ENCODE peak calls at places on chromosomes 13 and 19, in five cellular contexts. One of them, this sample, is unnamed.

GRCh38 chr13:29935309-29935981 is 85.0 kb upstream of the UBL3 start:
- DNase-seq in tibial artery: no peak
- DNase-seq in CD8-positive, alpha-beta memory T cell: peak; percentile 89
- DNase-seq in spleen: peak; percentile 89
- DNase-seq in ascending aorta: no peak
- DNase-seq in this sample: no peak

GRCh38 chr13:74316531-74316930 is 182.3 kb upstream of the KLF12 start:
- DNase-seq in tibial artery: no peak
- DNase-seq in ascending aorta: no peak
- DNase-seq in CD8-positive, alpha-beta memory T cell: no peak
- DNase-seq in spleen: no peak
- DNase-seq in this sample: no peak

GRCh38 chr19:16229322-16229641 is 31.6 kb downstream of the AP1M1 start:
- DNase-seq in ascending aorta: no peak
- DNase-seq in spleen: no peak
- DNase-seq in tibial artery: no peak
- DNase-seq in CD8-positive, alpha-beta memory T cell: no peak
- DNase-seq in this sample: no peak

GRCh38 chr13:85013006-85013405 is 786.2 kb downstream of the SLITRK6 start:
- DNase-seq in ascending aorta: no peak
- DNase-seq in tibial artery: no peak
- DNase-seq in CD8-positive, alpha-beta memory T cell: no peak
- DNase-seq in spleen: no peak
- DNase-seq in this sample: no peak

GRCh38 chr13:99072941-99073340 is 95.1 kb upstream of the DOCK9 start:
- DNase-seq in spleen: no peak
- DNase-seq in tibial artery: no peak
- DNase-seq in ascending aorta: no peak
- DNase-seq in CD8-positive, alpha-beta memory T cell: no peak
- DNase-seq in this sample: no peak

GRCh38 chr19:56403764-56404704 is at the start of gene ZNF583:
- DNase-seq in tibial artery: peak; percentile 96
- DNase-seq in CD8-positive, alpha-beta memory T cell: peak; percentile 92
- DNase-seq in ascending aorta: peak; percentile 92
- DNase-seq in spleen: peak; percentile 98
- DNase-seq in this sample: peak; percentile 69

GRCh38 chr19:33781536-33781935 is 15.1 kb upstream of the KCTD15 start:
- DNase-seq in tibial artery: no peak
- DNase-seq in ascending aorta: no peak
- DNase-seq in CD8-positive, alpha-beta memory T cell: no peak
- DNase-seq in spleen: no peak
- DNase-seq in this sample: no peak

GRCh38 chr19:53102701-53103140 is 501 bp downstream of the ZNF160 start:
- DNase-seq in CD8-positive, alpha-beta memory T cell: peak; percentile 61
- DNase-seq in spleen: peak; percentile 86
- DNase-seq in tibial artery: no peak
- DNase-seq in ascending aorta: no peak
- DNase-seq in this sample: peak; percentile 51

GRCh38 chr13:23749288-23749880 is 139.8 kb downstream of the MIPEP start:
- DNase-seq in spleen: no peak
- DNase-seq in CD8-positive, alpha-beta memory T cell: no peak
- DNase-seq in tibial artery: no peak
- DNase-seq in ascending aorta: no peak
- DNase-seq in this sample: no peak

GRCh38 chr13:30690282-30691188 is 44.8 kb upstream of the ALOX5AP start:
- DNase-seq in tibial artery: peak; percentile 77
- DNase-seq in spleen: peak; percentile 86
- DNase-seq in CD8-positive, alpha-beta memory T cell: no peak
- DNase-seq in ascending aorta: peak; percentile 56
- DNase-seq in this sample: peak; percentile 86

GRCh38 chr13:67101730-67102467 is 128.2 kb downstream of the PCDH9 start:
- DNase-seq in CD8-positive, alpha-beta memory T cell: no peak
- DNase-seq in spleen: no peak
- DNase-seq in tibial artery: no peak
- DNase-seq in ascending aorta: no peak
- DNase-seq in this sample: no peak

GRCh38 chr19:58395220-58395978 is at the start of gene RNF225:
- DNase-seq in ascending aorta: no peak
- DNase-seq in spleen: no peak
- DNase-seq in tibial artery: no peak
- DNase-seq in CD8-positive, alpha-beta memory T cell: no peak
- DNase-seq in this sample: no peak

GRCh38 chr13:52695856-52696255 is 43.2 kb downstream of the SUGT1 start:
- DNase-seq in spleen: no peak
- DNase-seq in tibial artery: no peak
- DNase-seq in CD8-positive, alpha-beta memory T cell: no peak
- DNase-seq in ascending aorta: no peak
- DNase-seq in this sample: no peak

GRCh38 chr13:27020415-27020814 is 151.2 kb downstream of the USP12 start:
- DNase-seq in CD8-positive, alpha-beta memory T cell: no peak
- DNase-seq in spleen: no peak
- DNase-seq in ascending aorta: no peak
- DNase-seq in tibial artery: no peak
- DNase-seq in this sample: no peak

GRCh38 chr19:13984186-13984585 is 21.9 kb downstream of the RFX1 start:
- DNase-seq in spleen: no peak
- DNase-seq in ascending aorta: no peak
- DNase-seq in tibial artery: no peak
- DNase-seq in CD8-positive, alpha-beta memory T cell: no peak
- DNase-seq in this sample: no peak

GRCh38 chr13:99468971-99469545 is 32.2 kb upstream of the TM9SF2 start:
- DNase-seq in spleen: no peak
- DNase-seq in ascending aorta: no peak
- DNase-seq in CD8-positive, alpha-beta memory T cell: no peak
- DNase-seq in tibial artery: no peak
- DNase-seq in this sample: no peak

GRCh38 chr13:110200276-110200675 is 106.7 kb downstream of the COL4A1 start:
- DNase-seq in tibial artery: no peak
- DNase-seq in CD8-positive, alpha-beta memory T cell: no peak
- DNase-seq in ascending aorta: no peak
- DNase-seq in spleen: no peak
- DNase-seq in this sample: no peak

GRCh38 chr19:6533000-6533328 is 2.1 kb downstream of the TNFSF9 start:
- DNase-seq in ascending aorta: no peak
- DNase-seq in CD8-positive, alpha-beta memory T cell: no peak
- DNase-seq in tibial artery: no peak
- DNase-seq in spleen: no peak
- DNase-seq in this sample: no peak

GRCh38 chr13:100789481-100789880 is 114.9 kb upstream of the TMTC4 start:
- DNase-seq in tibial artery: no peak
- DNase-seq in ascending aorta: no peak
- DNase-seq in spleen: no peak
- DNase-seq in CD8-positive, alpha-beta memory T cell: no peak
- DNase-seq in this sample: no peak

GRCh38 chr13:73482556-73482955 is 423.8 kb downstream of the KLF5 start:
- DNase-seq in CD8-positive, alpha-beta memory T cell: no peak
- DNase-seq in tibial artery: no peak
- DNase-seq in spleen: no peak
- DNase-seq in ascending aorta: no peak
- DNase-seq in this sample: no peak

GRCh38 chr13:50561774-50562173 is 281.7 kb downstream of the DLEU7 start:
- DNase-seq in CD8-positive, alpha-beta memory T cell: no peak
- DNase-seq in spleen: no peak
- DNase-seq in tibial artery: no peak
- DNase-seq in ascending aorta: no peak
- DNase-seq in this sample: no peak

GRCh38 chr19:10362259-10362658 is 18.1 kb downstream of the TYK2 start:
- DNase-seq in CD8-positive, alpha-beta memory T cell: no peak
- DNase-seq in tibial artery: no peak
- DNase-seq in spleen: no peak
- DNase-seq in ascending aorta: no peak
- DNase-seq in this sample: no peak

GRCh38 chr19:33306853-33307792 is 4.8 kb upstream of the CEBPA start:
- DNase-seq in ascending aorta: no peak
- DNase-seq in CD8-positive, alpha-beta memory T cell: no peak
- DNase-seq in spleen: no peak
- DNase-seq in tibial artery: no peak
- DNase-seq in this sample: no peak

GRCh38 chr13:110944121-110944967 is 29.5 kb upstream of the ANKRD10 start:
- DNase-seq in spleen: no peak
- DNase-seq in tibial artery: no peak
- DNase-seq in CD8-positive, alpha-beta memory T cell: no peak
- DNase-seq in ascending aorta: no peak
- DNase-seq in this sample: peak; percentile 98

GRCh38 chr13:103883152-103883551 is 816.9 kb upstream of the SLC10A2 start:
- DNase-seq in tibial artery: peak; percentile 74
- DNase-seq in spleen: peak; percentile 75
- DNase-seq in ascending aorta: no peak
- DNase-seq in CD8-positive, alpha-beta memory T cell: no peak
- DNase-seq in this sample: peak; percentile 100

GRCh38 chr13:94617389-94618000 is 15.8 kb downstream of the GPR180 start:
- DNase-seq in tibial artery: no peak
- DNase-seq in ascending aorta: no peak
- DNase-seq in spleen: no peak
- DNase-seq in CD8-positive, alpha-beta memory T cell: no peak
- DNase-seq in this sample: no peak

GRCh38 chr19:17235618-17236413 is 9.8 kb downstream of the OCEL1 start:
- DNase-seq in CD8-positive, alpha-beta memory T cell: peak; percentile 84
- DNase-seq in ascending aorta: no peak
- DNase-seq in tibial artery: peak; percentile 60
- DNase-seq in spleen: peak; percentile 96
- DNase-seq in this sample: peak; percentile 69

GRCh38 chr13:23789576-23790346 is 99.4 kb downstream of the MIPEP start:
- DNase-seq in ascending aorta: no peak
- DNase-seq in CD8-positive, alpha-beta memory T cell: no peak
- DNase-seq in tibial artery: peak; percentile 44
- DNase-seq in spleen: no peak
- DNase-seq in this sample: no peak

GRCh38 chr19:6739884-6740588 is 556 bp downstream of the TRIP10 start:
- DNase-seq in CD8-positive, alpha-beta memory T cell: no peak
- DNase-seq in spleen: peak; percentile 82
- DNase-seq in ascending aorta: no peak
- DNase-seq in tibial artery: no peak
- DNase-seq in this sample: no peak

GRCh38 chr19:29121684-29122083 is 91.3 kb downstream of the UQCRFS1 start:
- DNase-seq in spleen: no peak
- DNase-seq in ascending aorta: no peak
- DNase-seq in tibial artery: peak; percentile 30
- DNase-seq in CD8-positive, alpha-beta memory T cell: no peak
- DNase-seq in this sample: no peak

GRCh38 chr13:32659736-32660135 is 73.5 kb downstream of the PDS5B start:
- DNase-seq in spleen: no peak
- DNase-seq in CD8-positive, alpha-beta memory T cell: no peak
- DNase-seq in ascending aorta: no peak
- DNase-seq in tibial artery: no peak
- DNase-seq in this sample: no peak

GRCh38 chr13:101623469-101624209 is 171.2 kb downstream of the ITGBL1 start:
- DNase-seq in tibial artery: no peak
- DNase-seq in spleen: no peak
- DNase-seq in ascending aorta: no peak
- DNase-seq in CD8-positive, alpha-beta memory T cell: no peak
- DNase-seq in this sample: peak; percentile 17

GRCh38 chr19:49923055-49924003 is 5.7 kb upstream of the ATF5 start:
- DNase-seq in spleen: no peak
- DNase-seq in CD8-positive, alpha-beta memory T cell: no peak
- DNase-seq in ascending aorta: no peak
- DNase-seq in tibial artery: no peak
- DNase-seq in this sample: no peak
- H3K4me1 ChIP-seq in spleen: peaks cover 16% of the 10 kb centered on the region
- H3K4me1 ChIP-seq in CD8-positive, alpha-beta memory T cell: peaks cover 18% of the 10 kb centered on the region
- H3K4me1 ChIP-seq in ascending aorta: peaks cover 3% of the 10 kb centered on the region
- H3K4me1 ChIP-seq in tibial artery: peaks cover 26% of the 10 kb centered on the region
- H3K4me1 ChIP-seq in this sample: peaks cover 10% of the 10 kb centered on the region

GRCh38 chr19:51440052-51440451 is 18.2 kb downstream of the SIGLEC8 start:
- DNase-seq in CD8-positive, alpha-beta memory T cell: no peak
- DNase-seq in ascending aorta: no peak
- DNase-seq in tibial artery: no peak
- DNase-seq in spleen: peak; percentile 18
- DNase-seq in this sample: no peak

GRCh38 chr19:51439021-51439465 is 19.2 kb downstream of the SIGLEC8 start:
- DNase-seq in CD8-positive, alpha-beta memory T cell: no peak
- DNase-seq in spleen: peak; percentile 57
- DNase-seq in tibial artery: no peak
- DNase-seq in ascending aorta: no peak
- DNase-seq in this sample: no peak

GRCh38 chr19:51441410-51442390 is 16.6 kb downstream of the SIGLEC8 start:
- DNase-seq in ascending aorta: no peak
- DNase-seq in tibial artery: no peak
- DNase-seq in spleen: peak; percentile 90
- DNase-seq in CD8-positive, alpha-beta memory T cell: peak; percentile 92
- DNase-seq in this sample: peak; percentile 46

DNA sequence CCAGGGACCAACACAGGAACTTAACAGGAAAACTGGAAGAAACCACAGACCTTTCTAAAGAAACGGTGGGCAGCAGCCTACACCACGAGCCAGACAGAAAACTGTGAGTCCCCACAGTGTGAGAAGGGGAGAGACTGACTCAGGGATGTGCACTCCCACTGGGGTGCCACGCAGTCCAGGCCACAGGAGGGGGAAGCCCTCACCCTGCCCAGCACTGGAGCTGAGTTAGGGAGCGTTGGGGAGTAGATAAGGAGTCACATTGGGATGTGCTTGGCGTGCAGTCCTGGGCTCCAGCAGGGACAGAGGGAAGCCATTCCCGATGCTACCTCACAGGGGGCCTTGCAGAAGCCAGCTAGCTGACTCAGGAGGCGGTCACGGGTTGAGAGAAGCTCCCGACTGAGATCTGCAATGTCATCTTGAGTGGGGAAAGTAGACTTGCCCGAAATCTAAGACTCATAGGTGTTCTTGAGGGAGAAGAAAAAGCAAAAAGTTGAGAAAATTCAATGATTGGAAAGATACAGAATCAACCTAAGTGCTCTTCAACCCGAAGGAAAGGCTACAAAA is 17.3 kb downstream of the SIGLEC8 start:
- DNase-seq in tibial artery: no peak
- DNase-seq in spleen: peak; percentile 76
- DNase-seq in ascending aorta: no peak
- DNase-seq in CD8-positive, alpha-beta memory T cell: peak; percentile 62
- DNase-seq in this sample: no peak
- H3K27ac ChIP-seq in tibial artery: no peak overlapping the region
- H3K27ac ChIP-seq in spleen: peak overlapping the region; percentile 29
- H3K27ac ChIP-seq in ascending aorta: no peak overlapping the region
- H3K27ac ChIP-seq in CD8-positive, alpha-beta memory T cell: peak overlapping the region; percentile 77
- H3K27ac ChIP-seq in this sample: no peak overlapping the region

GRCh38 chr13:42279080-42279479 is 7.1 kb downstream of the AKAP11 start:
- DNase-seq in spleen: no peak
- DNase-seq in ascending aorta: no peak
- DNase-seq in tibial artery: no peak
- DNase-seq in CD8-positive, alpha-beta memory T cell: no peak
- DNase-seq in this sample: no peak
- H3K4me1 ChIP-seq in spleen: peaks cover 40% of the 10 kb centered on the region
- H3K4me1 ChIP-seq in ascending aorta: no peaks in the 10 kb centered on the region
- H3K4me1 ChIP-seq in tibial artery: peaks cover 50% of the 10 kb centered on the region
- H3K4me1 ChIP-seq in CD8-positive, alpha-beta memory T cell: peaks cover 44% of the 10 kb centered on the region
- H3K4me1 ChIP-seq in this sample: no peaks in the 10 kb centered on the region

DNA sequence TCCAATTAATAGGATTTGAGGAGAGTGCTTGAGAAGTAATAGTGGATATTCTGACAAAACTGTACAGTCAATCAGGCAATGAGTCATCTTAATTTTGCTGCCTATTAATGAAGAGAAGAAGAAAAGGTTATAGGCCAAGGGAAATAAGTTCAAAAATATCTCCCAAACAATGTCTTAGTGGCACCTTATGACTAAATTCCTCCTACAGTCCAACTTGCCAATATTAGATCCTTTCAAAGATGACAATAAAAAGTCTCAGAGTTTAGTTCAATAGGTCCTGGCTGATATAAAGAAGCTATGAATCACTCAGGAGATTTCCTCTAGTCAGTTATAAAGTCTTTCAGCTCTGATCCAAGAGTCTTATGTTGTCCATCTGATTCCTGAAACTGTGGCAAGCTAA is 27.9 kb downstream of the UGGT2 start:
- DNase-seq in CD8-positive, alpha-beta memory T cell: no peak
- DNase-seq in spleen: no peak
- DNase-seq in ascending aorta: no peak
- DNase-seq in tibial artery: no peak
- DNase-seq in this sample: no peak
- H3K27ac ChIP-seq in CD8-positive, alpha-beta memory T cell: no peak overlapping the region
- H3K27ac ChIP-seq in spleen: no peak overlapping the region
- H3K27ac ChIP-seq in ascending aorta: no peak overlapping the region
- H3K27ac ChIP-seq in tibial artery: peak overlapping the region; percentile 53
- H3K27ac ChIP-seq in this sample: no peak overlapping the region

This sample was measured in SJSA1.